ENCODE peak calls at places on chromosomes 12 and 14, in eight cellular contexts. R, V, B, U, F, L, P and G are unnamed samples.
A peak's percentile ranks its signal among the peaks of the same experiment; 100 is the strongest.

GRCh38 chr14:59427653-59428578 is 37.3 kb downstream of the GPR135 start:
- DNase-seq in R (peak; percentile 25), V (no peak), B (peak; percentile 42), U (peak; percentile 72), F (no peak), L (peak; percentile 58), P (peak; percentile 85), G (no peak)

GRCh38 chr12:95942106-95942531 is 295 bp downstream of the CCDC38 start:
- DNase-seq in R (no peak), V (peak; percentile 80), B (no peak), U (no peak), F (no peak), L (peak; percentile 20), P (no peak), G (no peak)

GRCh38 chr14:25680934-25681333 is 631.0 kb upstream of the STXBP6 start:
- DNase-seq in R (no peak), V (no peak), B (no peak), U (no peak), F (no peak), L (no peak), P (no peak), G (no peak)

GRCh38 chr12:95838125-95838524 is 20.6 kb upstream of the SNRPF start:
- DNase-seq in R (peak; percentile 83), V (no peak), B (peak; percentile 10), U (no peak), F (peak; percentile 64), L (peak; percentile 57), P (no peak), G (no peak)

GRCh38 chr14:61598980-61599379 is 96.3 kb upstream of the HIF1A start:
- DNase-seq in R (no peak), V (no peak), B (no peak), U (no peak), F (no peak), L (no peak), P (no peak), G (no peak)

GRCh38 chr12:6367969-6368892 is 7.1 kb downstream of the SCNN1A start:
- DNase-seq in R (no peak), V (no peak), B (no peak), U (no peak), F (no peak), L (no peak), P (no peak), G (peak; percentile 41)

GRCh38 chr12:32819424-32819823 is 63.7 kb upstream of the YARS2 start:
- DNase-seq in R (no peak), V (no peak), B (no peak), U (no peak), F (no peak), L (no peak), P (no peak), G (no peak)

GRCh38 chr12:6461401-6462233 is 8.9 kb downstream of the VAMP1 start:
- DNase-seq in R (no peak), V (no peak), B (peak; percentile 81), U (no peak), F (peak; percentile 98), L (no peak), P (peak; percentile 84), G (no peak)

GRCh38 chr14:81427348-81428058 is 27.4 kb upstream of the STON2 start:
- DNase-seq in R (no peak), V (no peak), B (peak; percentile 24), U (peak; percentile 22), F (no peak), L (peak; percentile 21), P (no peak), G (no peak)

GRCh38 chr12:103841690-103842584 is 903 bp upstream of the NT5DC3 start:
- DNase-seq in R (peak; percentile 70), V (peak; percentile 85), B (peak; percentile 46), U (peak; percentile 53), F (no peak), L (peak; percentile 92), P (peak; percentile 72), G (peak; percentile 80)

GRCh38 chr14:89899917-89900680 is 54.4 kb downstream of the EFCAB11 start:
- DNase-seq in R (peak; percentile 44), V (peak; percentile 69), B (peak; percentile 7), U (no peak), F (peak; percentile 11), L (no peak), P (no peak), G (peak; percentile 49)

GRCh38 chr14:92549853-92550244 is 36.3 kb downstream of the RIN3 start:
- DNase-seq in R (peak; percentile 78), V (no peak), B (peak; percentile 56), U (peak; percentile 48), F (peak; percentile 58), L (peak; percentile 50), P (peak; percentile 88), G (no peak)

GRCh38 chr14:104317500-104317805 is 179.1 kb downstream of the KIF26A start:
- DNase-seq in R (no peak), V (no peak), B (no peak), U (no peak), F (no peak), L (no peak), P (peak; percentile 42), G (no peak)

GRCh38 chr14:43001729-43002128 is 1395.1 kb downstream of the LRFN5 start:
- DNase-seq in R (no peak), V (peak; percentile 2), B (no peak), U (no peak), F (no peak), L (no peak), P (no peak), G (no peak)

GRCh38 chr14:45633220-45633984 is 380.4 kb upstream of the MIS18BP1 start:
- DNase-seq in R (no peak), V (no peak), B (no peak), U (no peak), F (no peak), L (no peak), P (no peak), G (no peak)

GRCh38 chr14:64997108-64997794 is 10.6 kb downstream of the FNTB start:
- DNase-seq in R (no peak), V (peak; percentile 50), B (no peak), U (no peak), F (no peak), L (peak; percentile 57), P (no peak), G (no peak)
- H3K4me3 ChIP-seq in R (no peak overlapping the region), V (no peak overlapping the region), B (no peak overlapping the region), U (no peak overlapping the region), F (no peak overlapping the region), L (no peak overlapping the region), P (no peak overlapping the region), G (no peak overlapping the region)

GRCh38 chr12:100753837-100754236 is 40.7 kb upstream of the ANO4 start:
- DNase-seq in R (no peak), V (no peak), B (no peak), U (no peak), F (no peak), L (peak; percentile 11), P (no peak), G (no peak)
- H3K4me3 ChIP-seq in R (no peak overlapping the region), V (no peak overlapping the region), B (no peak overlapping the region), U (no peak overlapping the region), F (no peak overlapping the region), L (no peak overlapping the region), P (no peak overlapping the region), G (no peak overlapping the region)

GRCh38 chr14:76918751-76919421 is 92.7 kb downstream of the LRRC74A start:
- DNase-seq in R (peak; percentile 99), V (peak; percentile 75), B (peak; percentile 95), U (peak; percentile 95), F (no peak), L (peak; percentile 99), P (peak; percentile 99), G (peak; percentile 88)

GRCh38 chr14:76919431-76919810 is 93.2 kb downstream of the LRRC74A start:
- DNase-seq in R (no peak), V (no peak), B (peak; percentile 62), U (no peak), F (no peak), L (peak; percentile 46), P (no peak), G (no peak)

GRCh38 chr14:76920572-76921175 is 94.5 kb downstream of the LRRC74A start:
- DNase-seq in R (peak; percentile 38), V (peak; percentile 75), B (no peak), U (no peak), F (no peak), L (peak; percentile 24), P (no peak), G (peak; percentile 79)

GRCh38 chr14:76918176-76918750 is 92.1 kb downstream of the LRRC74A start:
- DNase-seq in R (peak; percentile 96), V (no peak), B (peak; percentile 75), U (peak; percentile 57), F (no peak), L (peak; percentile 96), P (peak; percentile 90), G (peak; percentile 73)

DNA sequence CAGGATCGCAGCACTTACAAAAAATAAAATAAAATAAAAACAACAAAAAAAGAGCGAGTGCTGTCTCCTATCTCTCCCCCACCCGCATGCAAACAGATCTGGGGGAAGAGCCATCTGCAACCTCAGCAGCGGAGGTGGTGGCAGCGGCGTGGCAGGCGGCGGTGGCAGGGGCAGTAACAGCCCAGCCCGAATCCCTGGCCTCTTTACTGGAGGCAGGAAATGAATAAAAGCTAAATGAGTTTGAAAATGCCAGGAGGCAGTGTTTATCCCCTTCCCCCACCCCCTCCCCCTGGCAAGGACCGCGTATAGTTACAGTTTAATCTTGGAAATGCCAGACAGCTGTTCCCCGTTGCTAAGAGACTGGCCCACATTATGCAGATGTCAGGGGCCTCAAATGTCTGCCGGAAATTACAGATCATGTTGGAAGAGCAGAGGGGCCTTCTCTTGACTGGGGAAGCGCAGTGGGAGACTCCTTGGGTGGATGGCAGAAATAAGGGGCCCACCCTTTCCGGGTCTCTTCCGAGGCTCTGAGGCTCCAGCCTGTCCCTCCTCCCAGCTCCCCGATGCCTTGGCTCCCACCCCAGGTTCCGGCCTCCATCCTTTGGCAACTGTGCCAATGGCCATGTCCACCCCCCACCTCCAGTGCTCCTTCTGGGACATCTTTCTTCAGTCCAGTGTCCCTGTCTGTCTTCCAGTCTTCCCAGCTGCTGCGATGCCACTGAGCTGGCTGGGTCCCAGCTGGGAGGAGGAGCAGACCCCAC is 93.8 kb downstream of the LRRC74A start:
- DNase-seq in R (peak; percentile 87), V (peak; percentile 67), B (peak; percentile 83), U (peak; percentile 48), F (peak; percentile 89), L (peak; percentile 91), P (no peak), G (peak; percentile 67)
- H3K4me3 ChIP-seq in R (peak overlapping the region; percentile 37), V (peak overlapping the region; percentile 14), B (no peak overlapping the region), U (peak overlapping the region; percentile 29), F (peak overlapping the region; percentile 34), L (no peak overlapping the region), P (no peak overlapping the region), G (no peak overlapping the region)

DNA sequence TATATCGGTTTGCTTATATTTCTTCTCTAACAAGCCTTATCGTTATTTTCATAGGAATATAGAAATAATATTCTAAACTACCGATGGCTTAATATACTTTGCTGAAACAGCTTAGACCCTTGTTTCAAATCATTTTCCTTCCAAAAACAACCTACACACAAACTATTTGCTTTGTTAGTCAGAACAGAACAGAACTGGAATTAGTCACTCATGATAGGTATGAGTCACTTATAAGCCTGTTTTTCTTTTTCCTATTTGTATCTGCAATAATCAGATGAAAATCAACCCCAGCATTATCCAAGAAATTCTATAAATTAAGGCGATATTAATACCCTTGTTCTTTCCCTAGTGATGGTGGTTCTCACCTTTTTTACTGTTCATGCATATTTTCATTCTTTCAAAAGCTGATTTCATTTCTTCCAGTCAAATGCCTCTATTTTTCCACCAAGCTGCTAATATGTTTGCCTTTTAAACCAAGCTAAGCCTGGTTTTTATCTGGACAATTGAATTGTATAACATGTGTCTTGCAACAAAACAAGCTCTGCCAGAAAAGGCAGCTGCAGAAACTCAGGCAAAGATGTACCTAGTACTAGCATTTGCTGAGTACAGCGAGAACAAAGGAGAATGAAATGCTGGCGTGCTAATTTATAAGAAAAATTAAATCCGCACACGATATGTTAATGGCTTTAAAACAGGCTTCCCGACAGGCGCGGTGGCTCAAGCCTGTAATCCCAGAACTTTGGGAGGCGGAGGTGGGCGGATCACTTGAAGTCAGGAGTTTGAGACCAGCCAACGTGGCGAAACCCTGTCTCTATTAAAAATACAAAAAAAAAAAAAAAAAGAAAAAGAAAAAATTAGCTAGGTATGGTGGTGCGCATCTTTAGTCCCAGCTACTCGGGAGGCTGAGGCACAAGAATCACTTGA is 1418.2 kb downstream of the AACS start:
- DNase-seq in R (peak; percentile 12), V (no peak), B (no peak), U (no peak), F (no peak), L (peak; percentile 90), P (no peak), G (no peak)
- H3K4me3 ChIP-seq in R (no peak overlapping the region), V (no peak overlapping the region), B (no peak overlapping the region), U (no peak overlapping the region), F (no peak overlapping the region), L (no peak overlapping the region), P (no peak overlapping the region), G (no peak overlapping the region)